ENCODE peak calls at places on chromosomes 16 and 17, in nine cellular contexts. H is A549, S is PC-9, Q is upper lobe of left lung, X is astrocyte, W is upper lobe of right lung, N is sigmoid colon, C is left ventricle myocardium inferior, Y is neural progenitor cell. R is an unnamed sample.
A peak's percentile ranks its signal among the peaks of the same experiment; 100 is the strongest.

GRCh38 chr17:15298176-15298575 is 33.0 kb upstream of the PMP22 start:
- DNase-seq in H (no peak), S (no peak), Q (no peak), X (peak; percentile 79), W (no peak), N (no peak), C (no peak), Y (no peak), R (no peak)

GRCh38 chr17:43982171-43982570 is 22.3 kb upstream of the NAGS start:
- DNase-seq in H (no peak), S (no peak), Q (no peak), X (no peak), W (no peak), N (no peak), C (no peak), Y (no peak), R (no peak)

GRCh38 chr17:3992370-3992769 is 28.1 kb upstream of the ATP2A3 start:
- DNase-seq in H (no peak), S (no peak), Q (no peak), X (no peak), W (peak; percentile 16), N (no peak), C (no peak), Y (no peak), R (no peak)

GRCh38 chr17:70006159-70006558 is 68.9 kb upstream of the KCNJ16 start:
- DNase-seq in H (no peak), S (no peak), Q (no peak), X (no peak), W (no peak), N (no peak), C (no peak), Y (no peak), R (no peak)

GRCh38 chr16:53509906-53510703 is 7.1 kb upstream of the AKTIP start:
- DNase-seq in H (peak; percentile 64), S (peak; percentile 50), Q (peak; percentile 51), X (peak; percentile 20), W (peak; percentile 78), N (peak; percentile 83), C (peak; percentile 68), Y (peak; percentile 81), R (no peak)

GRCh38 chr17:8189041-8189710 is 804 bp downstream of the BORCS6 start:
- DNase-seq in H (no peak), S (no peak), Q (no peak), X (no peak), W (peak; percentile 78), N (no peak), C (peak; percentile 34), Y (peak; percentile 31), R (no peak)

GRCh38 chr16:85081765-85082164 is 30.5 kb downstream of the CIBAR2 start:
- DNase-seq in H (no peak), S (no peak), Q (peak; percentile 69), X (no peak), W (no peak), N (no peak), C (no peak), Y (peak; percentile 31), R (no peak)

GRCh38 chr17:69057280-69057679 is 3.4 kb downstream of the ABCA9 start:
- DNase-seq in H (no peak), S (no peak), Q (no peak), X (no peak), W (no peak), N (no peak), C (no peak), Y (no peak), R (no peak)

GRCh38 chr16:87790278-87791023 is 24.7 kb upstream of the KLHDC4 start:
- DNase-seq in H (peak; percentile 94), S (peak; percentile 76), Q (no peak), X (no peak), W (no peak), N (peak; percentile 94), C (peak; percentile 44), Y (no peak), R (no peak)

GRCh38 chr16:26360867-26361266 is 669.1 kb downstream of the HS3ST4 start:
- DNase-seq in H (no peak), S (no peak), Q (no peak), X (no peak), W (no peak), N (no peak), C (no peak), Y (no peak), R (no peak)

GRCh38 chr16:48498761-48499600 is 111.0 kb downstream of the N4BP1 start:
- DNase-seq in H (peak; percentile 54), S (peak; percentile 20), Q (no peak), X (peak; percentile 57), W (no peak), N (peak; percentile 86), C (no peak), Y (no peak), R (no peak)

GRCh38 chr16:68995011-68995504 is 110.4 kb upstream of the HAS3 start:
- DNase-seq in H (peak; percentile 84), S (peak; percentile 25), Q (no peak), X (peak; percentile 48), W (no peak), N (no peak), C (no peak), Y (peak; percentile 59), R (no peak)

GRCh38 chr16:66428682-66429251 is 1.7 kb downstream of the BEAN1 start:
- DNase-seq in H (no peak), S (no peak), Q (no peak), X (no peak), W (no peak), N (no peak), C (no peak), Y (no peak), R (no peak)
- H3K4me3 ChIP-seq in H (no peak overlapping the region), S (no peak overlapping the region), Q (no peak overlapping the region), X (no peak overlapping the region), W (no peak overlapping the region), N (no peak overlapping the region), C (no peak overlapping the region), Y (no peak overlapping the region), R (no peak overlapping the region)

GRCh38 chr16:66508261-66508913 is 41.5 kb downstream of the TK2 start:
- DNase-seq in H (peak; percentile 93), S (peak; percentile 80), Q (no peak), X (peak; percentile 51), W (no peak), N (peak; percentile 30), C (no peak), Y (no peak), R (no peak)

GRCh38 chr16:66502020-66502913 is 47.7 kb downstream of the TK2 start:
- DNase-seq in H (peak; percentile 47), S (no peak), Q (no peak), X (no peak), W (peak; percentile 87), N (peak; percentile 88), C (peak; percentile 64), Y (no peak), R (no peak)

GRCh38 chr16:66507731-66508239 is 42.1 kb downstream of the TK2 start:
- DNase-seq in H (no peak), S (no peak), Q (no peak), X (no peak), W (no peak), N (peak; percentile 45), C (no peak), Y (no peak), R (no peak)

GRCh38 chr16:66503612-66504011 is 46.3 kb downstream of the TK2 start:
- DNase-seq in H (no peak), S (no peak), Q (no peak), X (no peak), W (no peak), N (no peak), C (no peak), Y (no peak), R (no peak)

DNA sequence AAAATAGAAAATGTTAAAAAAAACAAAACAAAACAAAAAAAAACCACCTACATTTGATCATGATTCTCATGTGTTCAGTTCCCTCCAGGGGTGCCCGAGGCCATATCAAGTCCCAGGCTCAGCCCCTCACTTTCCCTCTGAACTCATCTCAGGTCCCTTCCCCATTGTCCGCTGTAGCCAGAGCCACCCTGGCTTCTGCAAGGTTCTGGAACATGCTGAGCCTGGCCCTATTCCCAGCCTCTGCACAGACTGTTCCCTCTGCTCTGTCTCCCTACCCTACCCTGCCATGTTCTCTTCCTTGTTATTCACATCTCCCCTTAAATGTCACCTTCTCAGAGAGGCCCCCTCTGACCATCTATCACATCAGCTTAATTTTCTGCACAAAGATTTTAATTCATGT is 46.9 kb downstream of the TK2 start:
- DNase-seq in H (no peak), S (no peak), Q (no peak), X (no peak), W (no peak), N (peak; percentile 65), C (peak; percentile 70), Y (no peak), R (no peak)
- H3K27ac ChIP-seq in H (peak overlapping the region; percentile 70), S (no peak overlapping the region), Q (peak overlapping the region; percentile 57), X (no peak overlapping the region), W (peak overlapping the region; percentile 31), N (peak overlapping the region; percentile 45), C (peak overlapping the region; percentile 68), Y (no peak overlapping the region), R (peak overlapping the region; percentile 63)

DNA sequence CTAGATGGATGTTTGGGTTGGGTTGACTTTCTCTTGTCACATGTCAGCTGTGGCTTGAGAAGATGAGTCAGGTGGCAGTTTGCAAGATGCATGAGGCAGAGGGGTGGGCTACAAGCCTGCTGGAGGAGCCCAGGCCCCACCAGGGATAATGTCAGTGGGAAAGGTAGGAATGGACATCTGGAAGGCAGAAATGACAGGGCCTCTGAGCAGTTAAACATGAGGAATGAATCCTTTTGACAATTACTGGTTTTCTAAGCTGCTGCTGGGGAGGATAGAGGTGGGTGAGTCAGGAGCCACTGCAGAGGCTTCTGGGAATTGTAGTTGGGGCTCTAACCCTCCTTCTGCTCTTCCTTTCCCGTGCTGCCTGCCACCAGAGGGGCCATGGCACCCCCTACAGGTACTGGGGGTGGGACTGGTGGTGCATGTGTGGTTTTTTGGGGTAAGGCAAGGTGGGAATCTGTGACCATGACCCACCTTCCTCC is 15.7 kb downstream of the SLC52A1 start:
- DNase-seq in H (no peak), S (no peak), Q (no peak), X (no peak), W (no peak), N (no peak), C (no peak), Y (peak; percentile 25), R (no peak)
- TF ChIP-seq CTCF in H (peak; percentile 9), S (no peak), Q (no peak), X (no peak), W (no peak), N (no peak), C (no peak), Y (peak; percentile 22), R (no peak)

DNA sequence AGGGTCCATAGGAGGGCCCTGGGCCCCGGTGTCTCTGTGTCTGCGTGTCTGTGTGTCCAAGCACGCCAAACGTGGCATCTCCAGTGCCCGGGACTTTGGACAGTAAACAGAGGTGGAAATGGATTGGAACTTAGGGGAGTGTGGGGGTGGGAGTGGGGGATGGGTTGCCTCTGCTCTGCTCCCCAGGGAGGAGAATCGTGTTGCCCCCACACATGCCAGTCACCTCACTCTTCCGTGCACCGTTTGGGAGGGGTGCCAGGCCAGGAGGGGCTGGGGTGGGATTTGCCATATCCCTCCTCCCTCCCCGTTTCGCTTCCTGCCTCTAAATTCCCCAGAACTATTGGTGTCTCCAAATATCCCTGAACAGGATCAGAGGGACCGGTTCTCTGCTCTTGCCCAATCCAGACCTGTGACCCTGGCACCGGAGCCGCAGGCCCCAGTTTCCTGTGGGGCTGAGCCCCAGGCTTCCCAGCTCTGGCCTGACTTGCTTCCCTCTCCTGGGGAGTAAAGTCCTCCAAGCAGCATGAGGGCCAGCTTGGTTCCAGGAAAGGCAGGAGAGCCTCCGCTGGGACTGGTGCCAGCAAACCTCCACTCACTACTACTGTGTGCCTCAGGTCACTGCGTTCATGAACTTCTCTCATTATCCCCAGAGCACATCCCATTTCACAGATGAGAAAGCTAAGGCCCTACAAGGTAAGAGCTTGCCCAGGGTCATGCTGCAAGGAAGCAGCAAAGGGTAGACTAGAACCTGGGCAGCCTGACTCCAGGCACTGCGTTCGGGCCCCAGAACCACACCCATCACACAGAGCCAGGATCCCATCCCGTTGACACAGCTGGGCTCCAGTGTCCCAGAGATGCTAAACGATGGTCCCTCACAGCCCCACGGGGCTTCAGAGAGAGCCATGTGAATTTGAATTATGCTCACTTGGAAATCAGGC is at the start of gene ASGR1:
- DNase-seq in H (no peak), S (no peak), Q (no peak), X (no peak), W (no peak), N (peak; percentile 63), C (no peak), Y (no peak), R (no peak)
- H3K4me3 ChIP-seq in H (peak within 1 kb of the TSS; percentile 54), S (peak within 1 kb of the TSS; percentile 76), Q (no peak within 1 kb of the TSS), X (peak within 1 kb of the TSS; percentile 62), W (no peak within 1 kb of the TSS), N (no peak within 1 kb of the TSS), C (peak within 1 kb of the TSS; percentile 63), Y (peak within 1 kb of the TSS; percentile 65), R (no peak within 1 kb of the TSS)

R was measured in esophagus squamous epithelium.